ENCODE peak calls at places on chromosomes 2 and 18, in nine cellular contexts. E is activated naive CD4-positive, alpha-beta T cell; Q is iPS-NIHi11; H is hippocampal formation; A is activated CD4-positive, alpha-beta T cell treated with anti-CD3 and anti-CD28 coated beads, Interleukin-2, amount 10 ng/mL, durations not matched to agents 24 days and 14 days; T is D341Med; R is upper lobe of right lung; C is stimulated activated CD4-positive, alpha-beta T cell treated with anti-CD3 and anti-CD28 coated beads, Interleukin-2, amount 100 ng/mL, for 48 hours; L is psoas muscle. J is an unnamed sample.

GRCh38 chr2:234864518-234864917 is 87.3 kb upstream of the SH3BP4 start:
- DNase-seq in E (no peak), Q (no peak), H (no peak), A (no peak), T (peak), R (no peak), C (no peak), L (no peak), J (no peak)

GRCh38 chr2:163800889-163801498 is 65.2 kb upstream of the FIGN start:
- DNase-seq in E (no peak), Q (peak), H (no peak), A (no peak), T (peak), R (no peak), C (no peak), L (no peak), J (no peak)

GRCh38 chr2:196276421-196276820 is 105.0 kb upstream of the STK17B start:
- DNase-seq in E (no peak), Q (no peak), H (no peak), A (no peak), T (no peak), R (no peak), C (no peak), L (no peak), J (no peak)

GRCh38 chr2:41879367-41879871 is 168.4 kb upstream of the PKDCC start:
- DNase-seq in E (no peak), Q (no peak), H (peak), A (no peak), T (no peak), R (no peak), C (no peak), L (no peak), J (no peak)

GRCh38 chr2:112958428-112959108 is 19.2 kb upstream of the IL36G start:
- DNase-seq in E (no peak), Q (peak), H (peak), A (peak), T (peak), R (no peak), C (peak), L (no peak), J (peak)

GRCh38 chr18:79935098-79935480 is 16.4 kb downstream of the SLC66A2 start:
- DNase-seq in E (no peak), Q (no peak), H (no peak), A (no peak), T (peak), R (peak), C (no peak), L (peak), J (no peak)

GRCh38 chr2:232278534-232278933 is 100.0 kb upstream of the ALPP start:
- DNase-seq in E (no peak), Q (no peak), H (no peak), A (no peak), T (no peak), R (no peak), C (no peak), L (no peak), J (no peak)

GRCh38 chr2:44927979-44928659 is 13.4 kb upstream of the SIX3 start:
- DNase-seq in E (no peak), Q (no peak), H (no peak), A (no peak), T (no peak), R (no peak), C (no peak), L (no peak), J (no peak)

GRCh38 chr18:44495151-44495550 is 185.5 kb upstream of the SETBP1 start:
- DNase-seq in E (no peak), Q (no peak), H (no peak), A (no peak), T (no peak), R (no peak), C (no peak), L (no peak), J (no peak)

GRCh38 chr2:95007822-95008221 is 17.7 kb upstream of the MAL start:
- DNase-seq in E (no peak), Q (no peak), H (no peak), A (no peak), T (no peak), R (peak), C (no peak), L (no peak), J (no peak)

GRCh38 chr18:53909668-53910067 is 314.8 kb downstream of the MBD2 start:
- DNase-seq in E (no peak), Q (peak), H (no peak), A (peak), T (no peak), R (no peak), C (no peak), L (no peak), J (no peak)

GRCh38 chr2:157220502-157220901 is 37.0 kb upstream of the GALNT5 start:
- DNase-seq in E (no peak), Q (no peak), H (no peak), A (no peak), T (no peak), R (no peak), C (no peak), L (no peak), J (no peak)

GRCh38 chr18:62138836-62139235 is 48.0 kb downstream of the PIGN start:
- DNase-seq in E (no peak), Q (no peak), H (no peak), A (no peak), T (no peak), R (no peak), C (no peak), L (no peak), J (no peak)

GRCh38 chr2:181680055-181680936 is at the start of gene NEUROD1:
- DNase-seq in E (no peak), Q (peak), H (no peak), A (peak), T (peak), R (no peak), C (no peak), L (no peak), J (no peak)

GRCh38 chr2:239200646-239201530 is 199.9 kb downstream of the HDAC4 start:
- DNase-seq in E (no peak), Q (no peak), H (no peak), A (no peak), T (no peak), R (peak), C (no peak), L (peak), J (no peak)

GRCh38 chr2:212027681-212028628 is 510.6 kb downstream of the ERBB4 start:
- DNase-seq in E (no peak), Q (no peak), H (no peak), A (no peak), T (no peak), R (no peak), C (no peak), L (no peak), J (no peak)

GRCh38 chr2:145158051-145158586 is 638.2 kb upstream of the ZEB2 start:
- DNase-seq in E (no peak), Q (no peak), H (no peak), A (no peak), T (no peak), R (peak), C (no peak), L (peak), J (no peak)

GRCh38 chr18:37534627-37535026 is 31.0 kb downstream of the CELF4 start:
- DNase-seq in E (no peak), Q (no peak), H (no peak), A (no peak), T (no peak), R (no peak), C (no peak), L (no peak), J (no peak)

GRCh38 chr2:231575612-231576256 is 16.9 kb upstream of the TEX44 start:
- DNase-seq in E (no peak), Q (no peak), H (no peak), A (no peak), T (no peak), R (no peak), C (no peak), L (no peak), J (no peak)

GRCh38 chr2:130336877-130337734 is 5.6 kb upstream of the IMP4 start:
- DNase-seq in E (no peak), Q (peak), H (peak), A (peak), T (peak), R (peak), C (peak), L (peak), J (no peak)

GRCh38 chr18:23099621-23100020 is 35.7 kb upstream of the CABLES1 start:
- DNase-seq in E (no peak), Q (no peak), H (no peak), A (no peak), T (no peak), R (peak), C (no peak), L (no peak), J (no peak)

GRCh38 chr2:36459725-36460137 is 104.2 kb downstream of the CRIM1 start:
- DNase-seq in E (no peak), Q (peak), H (peak), A (no peak), T (peak), R (no peak), C (no peak), L (no peak), J (no peak)

GRCh38 chr2:27194538-27195354 is 17.1 kb upstream of the ATRAID start:
- DNase-seq in E (no peak), Q (no peak), H (no peak), A (no peak), T (no peak), R (no peak), C (no peak), L (no peak), J (no peak)